ENCODE peak calls at places on chromosomes 5 and 9, in four cellular contexts. One of them, this sample, is unnamed.

GRCh38 chr5:119743927-119744326 is 114.6 kb downstream of the FAM170A start:
- DNase-seq in AG04450: no peak
- DNase-seq in neural progenitor cell: peak
- DNase-seq in mammary epithelial cell: peak
- DNase-seq in this sample: peak

GRCh38 chr9:69671904-69672827 is at the start of gene APBA1:
- DNase-seq in AG04450: no peak
- DNase-seq in mammary epithelial cell: peak
- DNase-seq in neural progenitor cell: peak
- DNase-seq in this sample: peak

GRCh38 chr5:113817683-113818082 is 304.2 kb downstream of the YTHDC2 start:
- DNase-seq in neural progenitor cell: no peak
- DNase-seq in AG04450: no peak
- DNase-seq in mammary epithelial cell: no peak
- DNase-seq in this sample: no peak

GRCh38 chr5:141611289-141611688 is 7.5 kb downstream of the DIAPH1 start:
- DNase-seq in neural progenitor cell: peak
- DNase-seq in AG04450: no peak
- DNase-seq in mammary epithelial cell: no peak
- DNase-seq in this sample: no peak

GRCh38 chr9:95381243-95381642 is 63.7 kb upstream of the FANCC start:
- DNase-seq in AG04450: no peak
- DNase-seq in neural progenitor cell: no peak
- DNase-seq in mammary epithelial cell: peak
- DNase-seq in this sample: no peak

GRCh38 chr9:95316274-95316673 is 1.2 kb downstream of the FANCC start:
- DNase-seq in mammary epithelial cell: no peak
- DNase-seq in neural progenitor cell: peak
- DNase-seq in AG04450: no peak
- DNase-seq in this sample: no peak

GRCh38 chr5:101728933-101729332 is 567.2 kb downstream of the SLCO4C1 start:
- DNase-seq in neural progenitor cell: peak
- DNase-seq in AG04450: no peak
- DNase-seq in mammary epithelial cell: no peak
- DNase-seq in this sample: no peak

GRCh38 chr5:163585206-163585605 is 79.8 kb downstream of the MAT2B start:
- DNase-seq in mammary epithelial cell: peak
- DNase-seq in AG04450: peak
- DNase-seq in neural progenitor cell: no peak
- DNase-seq in this sample: no peak

GRCh38 chr5:15645376-15645775 is 145.4 kb downstream of the FBXL7 start:
- DNase-seq in mammary epithelial cell: no peak
- DNase-seq in AG04450: no peak
- DNase-seq in neural progenitor cell: no peak
- DNase-seq in this sample: no peak

GRCh38 chr9:76756273-76756650 is 8.0 kb upstream of the PCA3 start:
- DNase-seq in AG04450: no peak
- DNase-seq in mammary epithelial cell: peak
- DNase-seq in neural progenitor cell: peak
- DNase-seq in this sample: no peak

GRCh38 chr5:150653145-150653761 is 7.8 kb upstream of the MYOZ3 start:
- DNase-seq in neural progenitor cell: no peak
- DNase-seq in AG04450: no peak
- DNase-seq in mammary epithelial cell: no peak
- DNase-seq in this sample: no peak

GRCh38 chr9:86764230-86765039 is 182.9 kb downstream of the GAS1 start:
- DNase-seq in mammary epithelial cell: no peak
- DNase-seq in AG04450: no peak
- DNase-seq in neural progenitor cell: no peak
- DNase-seq in this sample: no peak

DNA sequence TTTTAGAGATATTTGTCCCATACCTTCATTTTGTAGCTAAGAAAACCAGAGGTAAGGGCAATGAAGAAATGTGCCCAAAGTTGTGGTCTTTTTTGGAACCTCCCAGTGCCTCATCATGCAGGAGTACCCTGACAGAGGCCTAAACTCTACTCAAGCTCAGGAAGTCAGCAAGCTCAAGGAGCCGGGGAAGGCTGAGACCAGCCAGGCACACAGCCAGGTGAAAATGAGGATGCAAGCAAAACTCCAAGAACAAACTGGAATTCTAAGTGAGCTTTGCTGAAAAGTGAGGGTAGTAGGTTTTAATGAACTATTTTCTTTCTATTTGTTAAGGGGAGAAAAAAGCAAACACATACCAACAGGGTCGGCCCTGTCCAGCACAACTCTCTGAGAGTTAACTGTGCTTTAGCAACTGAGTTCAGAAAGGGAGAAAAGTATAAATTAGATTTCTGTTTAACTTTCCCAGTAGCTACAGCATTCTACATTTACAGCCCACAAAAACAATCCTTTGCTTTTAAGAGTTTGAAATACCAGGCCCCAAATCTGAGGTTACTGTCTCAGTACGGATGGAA is 146.4 kb downstream of the GNAQ start:
- DNase-seq in AG04450: no peak
- DNase-seq in mammary epithelial cell: no peak
- DNase-seq in neural progenitor cell: no peak
- DNase-seq in this sample: no peak
- TF ChIP-seq CTCF in AG04450: no peak
- TF ChIP-seq CTCF in mammary epithelial cell: no peak
- TF ChIP-seq CTCF in neural progenitor cell: no peak
- TF ChIP-seq CTCF in this sample: no peak

DNA sequence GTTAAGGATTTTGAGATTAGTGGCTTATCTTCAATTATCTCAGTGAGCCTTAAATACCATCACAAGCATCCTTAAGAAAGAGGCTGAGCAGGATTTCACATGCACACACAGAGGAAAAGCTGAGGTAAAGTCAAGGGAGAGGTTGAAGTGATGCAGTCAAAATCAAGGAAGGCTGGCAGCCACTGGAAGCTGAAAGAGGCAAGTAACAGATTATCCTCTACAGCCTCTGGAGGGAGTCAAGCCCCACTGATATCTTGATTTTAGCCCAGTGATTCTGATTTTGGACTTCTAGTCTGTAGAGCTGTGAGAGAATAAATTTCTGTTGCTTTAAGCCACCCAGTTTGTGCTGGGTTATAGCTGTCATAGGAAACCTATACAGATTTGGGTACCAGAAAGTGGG is 80.1 kb downstream of the ANKRD31 start:
- DNase-seq in mammary epithelial cell: peak
- DNase-seq in neural progenitor cell: peak
- DNase-seq in AG04450: no peak
- DNase-seq in this sample: no peak
- TF ChIP-seq CTCF in mammary epithelial cell: peak
- TF ChIP-seq CTCF in neural progenitor cell: peak
- TF ChIP-seq CTCF in AG04450: peak
- TF ChIP-seq CTCF in this sample: no peak

GRCh38 chr9:79155308-79155707 is 416.5 kb upstream of the TLE4 start:
- DNase-seq in AG04450: no peak
- DNase-seq in mammary epithelial cell: peak
- DNase-seq in neural progenitor cell: no peak
- DNase-seq in this sample: no peak
- TF ChIP-seq CTCF in AG04450: no peak
- TF ChIP-seq CTCF in mammary epithelial cell: peak
- TF ChIP-seq CTCF in neural progenitor cell: no peak
- TF ChIP-seq CTCF in this sample: no peak

DNA sequence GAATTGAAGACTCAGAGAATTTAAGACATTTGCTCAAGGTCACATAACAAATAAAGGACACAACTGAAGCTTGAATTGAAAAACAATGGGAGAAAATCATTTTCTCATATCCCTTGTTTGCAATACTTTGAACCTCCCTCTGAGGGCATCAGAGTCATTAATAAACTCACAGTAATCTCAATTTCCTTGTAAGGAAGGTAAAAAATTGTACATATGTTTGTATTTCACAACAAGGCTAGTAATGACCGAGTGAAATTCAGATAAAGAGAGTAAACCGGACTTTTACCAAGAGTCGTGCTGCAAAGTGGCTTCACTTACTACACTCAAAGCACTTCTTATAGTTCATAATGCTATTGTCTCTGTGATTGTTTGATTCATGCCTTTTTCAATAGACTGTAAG is 665.0 kb downstream of the NR2F1-AS1 start:
- DNase-seq in neural progenitor cell: no peak
- DNase-seq in mammary epithelial cell: peak
- DNase-seq in AG04450: no peak
- DNase-seq in this sample: no peak
- TF ChIP-seq CTCF in neural progenitor cell: no peak
- TF ChIP-seq CTCF in mammary epithelial cell: peak
- TF ChIP-seq CTCF in AG04450: peak
- TF ChIP-seq CTCF in this sample: no peak

GRCh38 chr9:33449715-33450114 is 2.3 kb upstream of the AQP3 start:
- DNase-seq in mammary epithelial cell: no peak
- DNase-seq in AG04450: no peak
- DNase-seq in neural progenitor cell: no peak
- DNase-seq in this sample: no peak

GRCh38 chr9:33448159-33448511 is 742 bp upstream of the AQP3 start:
- DNase-seq in neural progenitor cell: no peak
- DNase-seq in AG04450: no peak
- DNase-seq in mammary epithelial cell: peak
- DNase-seq in this sample: no peak

GRCh38 chr9:33445941-33446506 is 1.4 kb downstream of the AQP3 start:
- DNase-seq in mammary epithelial cell: no peak
- DNase-seq in AG04450: no peak
- DNase-seq in neural progenitor cell: peak
- DNase-seq in this sample: no peak

GRCh38 chr9:33446507-33447403 is 638 bp downstream of the AQP3 start:
- DNase-seq in neural progenitor cell: peak
- DNase-seq in AG04450: peak
- DNase-seq in mammary epithelial cell: peak
- DNase-seq in this sample: peak

GRCh38 chr9:33447404-33448158 is at the start of gene AQP3:
- DNase-seq in AG04450: no peak
- DNase-seq in neural progenitor cell: peak
- DNase-seq in mammary epithelial cell: peak
- DNase-seq in this sample: peak
- TF ChIP-seq CTCF in AG04450: peak
- TF ChIP-seq CTCF in neural progenitor cell: peak
- TF ChIP-seq CTCF in mammary epithelial cell: peak
- TF ChIP-seq CTCF in this sample: peak

DNA sequence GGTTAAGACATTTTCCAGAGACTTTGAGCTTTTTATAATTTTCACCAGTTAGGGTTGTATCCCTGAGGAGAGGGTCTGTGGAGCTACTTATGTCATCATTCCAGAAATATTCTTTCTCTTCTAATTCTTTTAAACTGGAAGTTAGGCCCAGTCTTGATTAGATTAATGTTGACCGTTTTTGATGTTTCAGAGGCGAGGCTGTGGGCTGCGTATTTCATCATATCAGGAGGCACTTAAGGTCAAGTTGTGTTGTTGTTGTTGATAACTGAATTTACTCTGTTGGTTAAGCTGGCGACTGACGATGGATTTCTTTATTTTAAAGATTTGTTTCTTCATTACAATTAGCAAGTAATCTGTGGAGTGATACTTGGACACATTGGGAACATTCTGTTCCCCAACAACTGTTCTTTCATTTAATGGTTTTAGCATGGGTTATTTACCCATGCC is 20.1 kb downstream of the IPO11 start:
- DNase-seq in mammary epithelial cell: no peak
- DNase-seq in neural progenitor cell: no peak
- DNase-seq in AG04450: no peak
- DNase-seq in this sample: no peak
- TF ChIP-seq CTCF in mammary epithelial cell: no peak
- TF ChIP-seq CTCF in neural progenitor cell: no peak
- TF ChIP-seq CTCF in AG04450: no peak
- TF ChIP-seq CTCF in this sample: no peak

GRCh38 chr5:77231470-77232138 is 21.1 kb downstream of the PDE8B start:
- DNase-seq in mammary epithelial cell: no peak
- DNase-seq in AG04450: no peak
- DNase-seq in neural progenitor cell: no peak
- DNase-seq in this sample: no peak

GRCh38 chr5:77230727-77231469 is 20.4 kb downstream of the PDE8B start:
- DNase-seq in AG04450: no peak
- DNase-seq in mammary epithelial cell: no peak
- DNase-seq in neural progenitor cell: peak
- DNase-seq in this sample: no peak

GRCh38 chr5:77232959-77233358 is 22.5 kb downstream of the PDE8B start:
- DNase-seq in neural progenitor cell: no peak
- DNase-seq in mammary epithelial cell: no peak
- DNase-seq in AG04450: no peak
- DNase-seq in this sample: no peak

GRCh38 chr5:77229887-77230286 is 19.4 kb downstream of the PDE8B start:
- DNase-seq in mammary epithelial cell: no peak
- DNase-seq in neural progenitor cell: no peak
- DNase-seq in AG04450: no peak
- DNase-seq in this sample: no peak

GRCh38 chr5:77232545-77232944 is 22.1 kb downstream of the PDE8B start:
- DNase-seq in neural progenitor cell: no peak
- DNase-seq in mammary epithelial cell: no peak
- DNase-seq in AG04450: no peak
- DNase-seq in this sample: no peak
- TF ChIP-seq CTCF in neural progenitor cell: no peak
- TF ChIP-seq CTCF in mammary epithelial cell: no peak
- TF ChIP-seq CTCF in AG04450: no peak
- TF ChIP-seq CTCF in this sample: no peak

DNA sequence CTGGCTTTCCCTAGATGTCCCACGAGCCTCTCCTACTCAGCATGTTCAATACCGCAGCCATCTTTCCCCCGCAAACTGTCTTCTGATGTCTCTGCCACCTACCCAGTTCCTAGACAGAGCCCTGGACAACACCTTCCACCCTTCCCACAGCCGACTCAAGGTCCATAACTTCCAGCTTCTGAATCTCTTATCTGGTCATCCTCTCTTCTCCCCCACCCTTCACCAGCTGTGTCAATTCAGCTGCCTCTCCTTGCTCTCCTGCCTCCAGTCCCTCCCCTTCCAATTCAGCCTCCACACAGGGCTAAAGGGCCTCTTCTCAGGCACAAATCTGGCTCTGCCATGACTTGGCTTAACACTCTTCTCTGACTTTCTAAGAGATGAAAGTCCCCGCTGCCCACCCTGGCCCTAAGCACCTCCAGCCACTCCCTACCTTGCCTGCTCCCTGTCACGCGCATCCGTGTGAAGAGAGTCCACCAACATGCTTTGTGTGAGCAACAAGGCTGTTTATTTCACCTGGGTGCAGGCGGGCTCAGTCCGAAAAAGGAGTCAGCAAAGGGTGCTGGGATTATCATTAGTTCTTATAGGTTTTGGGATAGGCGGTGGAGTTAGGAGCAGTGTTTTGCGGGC is 25.2 kb downstream of the AQP7 start:
- DNase-seq in neural progenitor cell: no peak
- DNase-seq in mammary epithelial cell: no peak
- DNase-seq in AG04450: no peak
- DNase-seq in this sample: no peak
- TF ChIP-seq CTCF in neural progenitor cell: no peak
- TF ChIP-seq CTCF in mammary epithelial cell: no peak
- TF ChIP-seq CTCF in AG04450: no peak
- TF ChIP-seq CTCF in this sample: no peak

This sample was measured in GM13976.